ENCODE peak calls at places on chromosomes 12 and 14, in six cellular contexts. N is A549, A is psoas muscle, Z is endothelial cell of umbilical vein, R is right lobe of liver, P is fibroblast of lung. K is an unnamed sample.

GRCh38 chr14:54291491-54292191 is 105.2 kb upstream of the CDKN3 start:
- DNase-seq in N (no peak), A (no peak), Z (peak; percentile 41), R (no peak), P (peak; percentile 61), K (no peak)

GRCh38 chr14:34781242-34781641 is 66.8 kb upstream of the CFL2 start:
- DNase-seq in N (no peak), A (no peak), Z (peak; percentile 95), R (no peak), P (peak; percentile 81), K (no peak)

GRCh38 chr14:53605562-53605961 is 351.1 kb downstream of the BMP4 start:
- DNase-seq in N (no peak), A (no peak), Z (no peak), R (no peak), P (no peak), K (no peak)

GRCh38 chr12:121069206-121069605 is 30.2 kb upstream of the OASL start:
- DNase-seq in N (no peak), A (no peak), Z (no peak), R (no peak), P (no peak), K (no peak)

GRCh38 chr12:108306014-108306501 is 33.1 kb downstream of the CMKLR1 start:
- DNase-seq in N (no peak), A (peak; percentile 35), Z (peak; percentile 77), R (no peak), P (peak; percentile 76), K (peak; percentile 35)

GRCh38 chr12:13223941-13224340 is 27.4 kb downstream of the EMP1 start:
- DNase-seq in N (no peak), A (no peak), Z (no peak), R (no peak), P (peak; percentile 77), K (no peak)

GRCh38 chr12:115407723-115408122 is 723.7 kb upstream of the TBX3 start:
- DNase-seq in N (no peak), A (no peak), Z (no peak), R (no peak), P (no peak), K (no peak)

GRCh38 chr14:55579724-55580400 is at the start of gene KTN1:
- DNase-seq in N (peak; percentile 84), A (peak; percentile 89), Z (peak; percentile 76), R (peak; percentile 89), P (peak; percentile 82), K (peak; percentile 74)

GRCh38 chr12:105357162-105357691 is 26.7 kb downstream of the C12orf75 start:
- DNase-seq in N (peak; percentile 60), A (no peak), Z (no peak), R (no peak), P (peak; percentile 78), K (no peak)

GRCh38 chr12:95336387-95337067 is 118.9 kb downstream of the VEZT start:
- DNase-seq in N (peak; percentile 90), A (peak; percentile 41), Z (peak; percentile 91), R (peak; percentile 78), P (peak; percentile 81), K (peak; percentile 78)

GRCh38 chr12:11861155-11861863 is 209.4 kb upstream of the BCL2L14 start:
- DNase-seq in N (no peak), A (no peak), Z (no peak), R (no peak), P (no peak), K (no peak)

GRCh38 chr14:51901475-51902024 is 41.1 kb downstream of the GNG2 start:
- DNase-seq in N (no peak), A (no peak), Z (no peak), R (no peak), P (no peak), K (no peak)

GRCh38 chr12:14272954-14273910 is 92.2 kb upstream of the ATF7IP start:
- DNase-seq in N (no peak), A (no peak), Z (no peak), R (no peak), P (peak; percentile 46), K (no peak)

GRCh38 chr14:51365241-51365940 is 125.3 kb downstream of the TMX1 start:
- DNase-seq in N (no peak), A (no peak), Z (no peak), R (no peak), P (no peak), K (no peak)

GRCh38 chr12:79344855-79345840 is 345.6 kb downstream of the PAWR start:
- DNase-seq in N (peak; percentile 86), A (no peak), Z (peak; percentile 54), R (no peak), P (peak; percentile 35), K (no peak)

GRCh38 chr12:49109631-49110172 is 945 bp downstream of the LMBR1L start:
- DNase-seq in N (no peak), A (no peak), Z (peak; percentile 37), R (no peak), P (peak; percentile 22), K (peak; percentile 20)

GRCh38 chr12:123141615-123142517 is 9.0 kb downstream of the PITPNM2 start:
- DNase-seq in N (peak; percentile 80), A (peak; percentile 71), Z (peak; percentile 72), R (peak; percentile 79), P (peak; percentile 91), K (no peak)

GRCh38 chr14:50830044-50830931 is 674 bp downstream of the NIN start:
- DNase-seq in N (peak; percentile 24), A (peak; percentile 64), Z (peak; percentile 52), R (peak; percentile 63), P (peak; percentile 52), K (peak; percentile 55)

GRCh38 chr12:13186292-13186691 is 10.2 kb upstream of the EMP1 start:
- DNase-seq in N (no peak), A (no peak), Z (no peak), R (no peak), P (no peak), K (no peak)

GRCh38 chr12:49225551-49226166 is 36.8 kb upstream of the TUBA1A start:
- DNase-seq in N (peak; percentile 44), A (no peak), Z (peak; percentile 56), R (no peak), P (peak; percentile 70), K (no peak)

GRCh38 chr12:63151061-63151897 is at the start of gene AVPR1A:
- DNase-seq in N (peak; percentile 6), A (peak; percentile 19), Z (no peak), R (peak; percentile 59), P (no peak), K (no peak)
- H3K4me3 ChIP-seq in N (peak within 1 kb of the TSS; percentile 49), A (peak within 1 kb of the TSS; percentile 64), Z (no peak within 1 kb of the TSS), R (peak within 1 kb of the TSS; percentile 52), P (peak within 1 kb of the TSS; percentile 25), K (peak within 1 kb of the TSS; percentile 54)

GRCh38 chr14:77116194-77116817 is 18.2 kb downstream of the CIPC start:
- DNase-seq in N (no peak), A (no peak), Z (no peak), R (no peak), P (no peak), K (no peak)

GRCh38 chr14:77111021-77111420 is 13.0 kb downstream of the CIPC start:
- DNase-seq in N (no peak), A (no peak), Z (peak; percentile 68), R (no peak), P (peak; percentile 50), K (peak; percentile 75)

GRCh38 chr14:77114609-77115008 is 16.6 kb downstream of the CIPC start:
- DNase-seq in N (no peak), A (no peak), Z (no peak), R (no peak), P (no peak), K (no peak)

GRCh38 chr14:77110286-77110685 is 12.2 kb downstream of the CIPC start:
- DNase-seq in N (no peak), A (no peak), Z (no peak), R (no peak), P (no peak), K (no peak)

GRCh38 chr14:77113644-77114043 is 15.6 kb downstream of the CIPC start:
- DNase-seq in N (no peak), A (peak; percentile 24), Z (no peak), R (no peak), P (no peak), K (no peak)
- H3K27ac ChIP-seq in N (no peak overlapping the region), A (peak overlapping the region; percentile 76), Z (no peak overlapping the region), R (no peak overlapping the region), P (no peak overlapping the region), K (no peak overlapping the region)

GRCh38 chr12:57433370-57433769 is 1.2 kb upstream of the INHBC start:
- DNase-seq in N (no peak), A (no peak), Z (no peak), R (peak; percentile 9), P (no peak), K (no peak)

GRCh38 chr12:57430117-57430930 is 519 bp downstream of the R3HDM2 start:
- DNase-seq in N (no peak), A (peak; percentile 66), Z (peak; percentile 66), R (peak; percentile 68), P (peak; percentile 37), K (no peak)

GRCh38 chr12:57430931-57431566 is at the start of gene R3HDM2:
- DNase-seq in N (peak; percentile 98), A (peak; percentile 96), Z (peak; percentile 95), R (peak; percentile 98), P (peak; percentile 94), K (peak; percentile 94)

GRCh38 chr12:57429473-57430116 is 1.2 kb downstream of the R3HDM2 start:
- DNase-seq in N (peak; percentile 32), A (no peak), Z (no peak), R (peak; percentile 38), P (no peak), K (no peak)

DNA sequence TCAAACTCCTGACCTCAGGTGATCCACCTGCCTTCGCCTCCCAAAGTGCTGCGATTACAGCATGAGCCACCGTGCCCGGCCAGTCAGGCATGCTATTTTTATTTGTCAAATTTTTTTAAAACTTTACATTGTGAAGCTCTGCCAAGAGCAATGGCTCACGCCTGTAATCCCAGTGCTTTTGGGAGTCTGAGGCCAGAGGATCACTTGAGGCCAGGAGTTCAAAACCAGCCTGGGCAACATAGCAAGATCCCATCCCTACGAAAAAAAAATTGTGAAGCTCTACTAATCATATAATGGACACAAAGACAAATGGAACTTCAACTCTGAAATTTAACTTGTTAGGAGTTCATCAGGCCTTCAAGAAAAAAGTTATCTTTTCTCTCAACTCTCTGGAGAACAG is 1.9 kb downstream of the R3HDM2 start:
- DNase-seq in N (no peak), A (no peak), Z (no peak), R (peak; percentile 24), P (no peak), K (no peak)
- H3K4me3 ChIP-seq in N (peak overlapping the region; percentile 53), A (peak overlapping the region; percentile 79), Z (no peak overlapping the region), R (no peak overlapping the region), P (no peak overlapping the region), K (no peak overlapping the region)

GRCh38 chr14:93980464-93981201 is 4.3 kb upstream of the ASB2 start:
- DNase-seq in N (no peak), A (peak; percentile 88), Z (no peak), R (no peak), P (peak; percentile 76), K (peak; percentile 91)
- H3K27ac ChIP-seq in N (no peak overlapping the region), A (peak overlapping the region; percentile 98), Z (no peak overlapping the region), R (no peak overlapping the region), P (no peak overlapping the region), K (peak overlapping the region; percentile 81)

K was measured in dorsolateral prefrontal cortex.